ENCODE peak calls at places on chromosomes 16 and 17, in six cellular contexts. One of them, this sample, is unnamed.

GRCh38 chr17:64139542-64139941 is 9.6 kb upstream of the ERN1 start:
- ATAC-seq in upper lobe of left lung: no peak
- ATAC-seq in HepG2: no peak
- ATAC-seq in GM12878: no peak
- ATAC-seq in A549: no peak
- ATAC-seq in K562: no peak
- ATAC-seq in this sample: no peak

GRCh38 chr16:2468142-2468724 is 2.9 kb upstream of the NTN3 start:
- ATAC-seq in upper lobe of left lung: no peak
- ATAC-seq in HepG2: peak
- ATAC-seq in GM12878: peak
- ATAC-seq in A549: peak
- ATAC-seq in K562: no peak
- ATAC-seq in this sample: no peak

GRCh38 chr17:14354807-14355206 is 53.9 kb downstream of the HS3ST3B1 start:
- ATAC-seq in upper lobe of left lung: no peak
- ATAC-seq in HepG2: no peak
- ATAC-seq in GM12878: no peak
- ATAC-seq in A549: no peak
- ATAC-seq in K562: no peak
- ATAC-seq in this sample: no peak

GRCh38 chr17:82627827-82628226 is 20.4 kb downstream of the WDR45B start:
- ATAC-seq in upper lobe of left lung: no peak
- ATAC-seq in HepG2: no peak
- ATAC-seq in GM12878: no peak
- ATAC-seq in A549: no peak
- ATAC-seq in K562: no peak
- ATAC-seq in this sample: peak

GRCh38 chr16:7083086-7083485 is 249.6 kb upstream of the RBFOX1 start:
- ATAC-seq in upper lobe of left lung: no peak
- ATAC-seq in HepG2: no peak
- ATAC-seq in GM12878: no peak
- ATAC-seq in A549: no peak
- ATAC-seq in K562: no peak
- ATAC-seq in this sample: no peak

GRCh38 chr17:55818451-55819375 is 67.9 kb downstream of the PCTP start:
- ATAC-seq in upper lobe of left lung: no peak
- ATAC-seq in HepG2: no peak
- ATAC-seq in GM12878: no peak
- ATAC-seq in A549: no peak
- ATAC-seq in K562: no peak
- ATAC-seq in this sample: no peak

GRCh38 chr17:55265434-55266021 is 768 bp downstream of the HLF start:
- ATAC-seq in upper lobe of left lung: peak
- ATAC-seq in HepG2: peak
- ATAC-seq in GM12878: no peak
- ATAC-seq in A549: peak
- ATAC-seq in K562: no peak
- ATAC-seq in this sample: peak

GRCh38 chr17:9244066-9245052 is 223.0 kb downstream of the NTN1 start:
- ATAC-seq in upper lobe of left lung: no peak
- ATAC-seq in HepG2: no peak
- ATAC-seq in GM12878: no peak
- ATAC-seq in A549: no peak
- ATAC-seq in K562: no peak
- ATAC-seq in this sample: peak

GRCh38 chr17:74552037-74552436 is 6.1 kb upstream of the CD300C start:
- ATAC-seq in upper lobe of left lung: no peak
- ATAC-seq in HepG2: no peak
- ATAC-seq in GM12878: no peak
- ATAC-seq in A549: peak
- ATAC-seq in K562: no peak
- ATAC-seq in this sample: no peak

GRCh38 chr17:32551186-32551955 is 64.6 kb downstream of the CDK5R1 start:
- ATAC-seq in upper lobe of left lung: no peak
- ATAC-seq in HepG2: no peak
- ATAC-seq in GM12878: peak
- ATAC-seq in A549: no peak
- ATAC-seq in K562: no peak
- ATAC-seq in this sample: no peak

GRCh38 chr17:492015-492399 is 139.4 kb upstream of the RPH3AL start:
- ATAC-seq in upper lobe of left lung: no peak
- ATAC-seq in HepG2: no peak
- ATAC-seq in GM12878: no peak
- ATAC-seq in A549: no peak
- ATAC-seq in K562: no peak
- ATAC-seq in this sample: no peak

GRCh38 chr17:11940904-11941303 is 56.4 kb downstream of the ZNF18 start:
- ATAC-seq in upper lobe of left lung: no peak
- ATAC-seq in HepG2: no peak
- ATAC-seq in GM12878: no peak
- ATAC-seq in A549: no peak
- ATAC-seq in K562: no peak
- ATAC-seq in this sample: no peak

GRCh38 chr16:82004651-82005490 is 6.4 kb downstream of the SDR42E1 start:
- ATAC-seq in upper lobe of left lung: no peak
- ATAC-seq in HepG2: no peak
- ATAC-seq in GM12878: no peak
- ATAC-seq in A549: no peak
- ATAC-seq in K562: no peak
- ATAC-seq in this sample: no peak
- H3K27ac ChIP-seq in upper lobe of left lung: no peak
- H3K27ac ChIP-seq in HepG2: no peak
- H3K27ac ChIP-seq in GM12878: no peak
- H3K27ac ChIP-seq in A549: no peak
- H3K27ac ChIP-seq in K562: no peak
- H3K27ac ChIP-seq in this sample: no peak

DNA sequence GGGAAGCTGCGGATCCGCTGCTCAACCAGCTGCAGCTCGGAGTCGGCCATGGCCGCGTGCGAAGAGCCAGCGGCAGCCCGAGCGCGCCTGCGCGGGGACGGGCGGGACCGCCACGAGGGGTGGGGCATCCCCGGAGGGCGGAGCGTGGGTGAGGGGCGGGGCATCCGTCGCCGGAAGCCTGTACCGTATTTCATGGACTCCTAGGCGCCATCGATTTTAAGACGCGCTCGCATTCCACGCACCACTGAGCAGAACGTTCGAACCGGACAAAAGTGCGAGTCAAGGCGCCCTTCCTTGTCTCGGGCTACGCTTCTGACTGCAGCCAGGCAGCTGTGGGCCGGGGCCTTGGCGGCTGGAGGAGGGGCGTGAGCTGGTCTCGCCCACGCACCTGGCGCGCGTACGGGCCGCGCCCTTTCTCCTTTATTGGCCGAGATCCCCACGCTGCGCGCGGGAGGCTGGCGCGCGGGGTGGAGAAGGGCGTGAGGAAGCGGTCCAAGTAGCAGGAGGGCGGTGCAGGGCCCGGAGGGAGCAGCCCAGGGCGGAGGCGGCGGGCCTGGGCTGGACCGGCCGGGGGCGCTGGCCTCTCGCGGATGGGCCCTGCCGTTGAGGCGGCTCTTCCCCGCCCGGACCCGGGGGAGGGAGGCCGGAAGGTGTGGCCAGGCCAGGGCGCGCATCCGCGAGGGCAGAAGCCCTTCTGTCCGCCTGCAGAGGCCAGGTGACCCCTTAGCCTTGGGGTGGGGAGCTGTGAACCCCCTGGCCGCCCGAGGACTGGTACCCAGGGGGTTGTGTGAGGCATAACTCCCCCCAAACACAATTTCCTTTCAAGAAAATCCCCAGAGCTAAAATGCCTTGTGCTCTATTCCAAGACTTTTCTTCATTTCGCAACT is at the start of gene APRT:
- ATAC-seq in upper lobe of left lung: peak
- ATAC-seq in HepG2: peak
- ATAC-seq in GM12878: peak
- ATAC-seq in A549: peak
- ATAC-seq in K562: peak
- ATAC-seq in this sample: peak
- TF ChIP-seq CTCF in upper lobe of left lung: peak
- TF ChIP-seq CTCF in HepG2: peak
- TF ChIP-seq CTCF in GM12878: peak
- TF ChIP-seq CTCF in A549: peak
- TF ChIP-seq CTCF in K562: peak
- TF ChIP-seq CTCF in this sample: no peak

DNA sequence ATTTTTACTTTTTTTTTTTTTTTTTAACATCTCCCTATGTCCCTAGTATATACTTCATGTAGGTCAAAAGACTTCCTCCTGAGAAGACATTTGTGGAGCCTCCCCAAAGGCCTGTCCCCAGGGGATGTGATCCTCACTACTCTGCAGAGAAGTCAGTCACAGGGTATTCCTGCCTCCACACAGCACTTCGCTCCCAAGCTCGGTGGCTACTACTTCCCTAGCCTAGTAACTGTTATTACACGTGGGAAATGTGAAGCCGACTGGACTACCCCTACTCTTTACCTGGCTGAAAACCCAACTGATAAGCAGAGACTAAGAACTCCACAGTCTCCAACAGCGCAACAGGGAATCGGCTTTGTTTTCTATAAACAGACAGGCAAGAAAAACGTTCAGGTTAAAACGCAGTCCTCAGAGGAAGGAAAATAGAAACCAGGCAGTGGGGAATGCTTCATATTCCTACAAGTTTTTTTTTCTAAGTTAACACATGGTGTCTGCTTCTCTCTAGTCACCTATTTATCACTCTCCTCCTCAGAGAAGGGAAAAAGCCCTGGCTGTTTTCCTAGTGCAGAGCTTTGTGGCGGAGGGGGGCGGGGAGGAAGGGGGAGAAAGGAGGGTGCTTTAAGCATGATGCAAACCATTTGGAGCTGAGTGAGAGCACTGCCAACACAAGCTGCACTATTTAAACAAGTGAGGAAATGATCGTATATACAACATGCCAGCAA is 117.0 kb downstream of the HIC1 start:
- ATAC-seq in upper lobe of left lung: peak
- ATAC-seq in HepG2: no peak
- ATAC-seq in GM12878: no peak
- ATAC-seq in A549: peak
- ATAC-seq in K562: no peak
- ATAC-seq in this sample: peak
- TF ChIP-seq EP300 in upper lobe of left lung: no peak
- TF ChIP-seq EP300 in HepG2: no peak
- TF ChIP-seq EP300 in GM12878: no peak
- TF ChIP-seq EP300 in A549: no peak
- TF ChIP-seq EP300 in K562: no peak
- TF ChIP-seq EP300 in this sample: no peak

DNA sequence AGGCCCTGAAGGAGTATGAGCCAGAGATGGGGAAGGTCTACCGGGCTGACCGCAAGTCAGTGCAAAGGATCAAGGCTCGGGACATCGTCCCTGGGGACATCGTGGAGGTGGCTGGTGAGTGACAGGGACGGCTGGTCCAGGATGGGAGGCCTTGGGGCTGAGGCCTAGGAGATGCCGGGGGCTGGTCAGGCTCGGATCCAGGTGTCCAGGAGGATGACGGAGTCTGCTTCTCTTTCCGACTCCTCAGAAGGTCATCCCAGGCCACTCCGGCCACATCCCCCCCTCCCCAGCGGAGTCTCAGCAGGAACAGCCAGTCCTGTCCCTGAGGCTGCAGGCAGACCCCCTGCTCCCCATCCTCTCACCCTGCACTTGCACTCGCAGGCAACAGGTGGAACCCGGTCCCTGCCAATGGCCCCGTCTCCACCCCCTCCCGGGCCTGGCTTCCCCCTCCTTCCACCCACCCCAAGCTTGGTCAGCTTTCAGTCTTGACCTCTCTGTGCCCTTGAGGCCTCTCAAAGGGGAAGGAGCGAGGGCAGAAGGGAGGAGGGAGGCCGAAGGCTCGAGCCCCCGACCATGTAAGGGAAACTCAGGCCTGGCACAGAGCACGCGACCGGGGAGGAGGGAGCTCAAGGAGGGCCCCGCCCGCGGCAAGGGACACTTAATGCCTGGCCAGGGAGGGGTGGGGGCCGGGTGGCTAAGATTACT is 4.3 kb downstream of the ATP2A1 start:
- ATAC-seq in upper lobe of left lung: no peak
- ATAC-seq in HepG2: no peak
- ATAC-seq in GM12878: no peak
- ATAC-seq in A549: no peak
- ATAC-seq in K562: no peak
- ATAC-seq in this sample: no peak
- H3K27ac ChIP-seq in upper lobe of left lung: no peak
- H3K27ac ChIP-seq in HepG2: no peak
- H3K27ac ChIP-seq in GM12878: no peak
- H3K27ac ChIP-seq in A549: no peak
- H3K27ac ChIP-seq in K562: no peak
- H3K27ac ChIP-seq in this sample: no peak

GRCh38 chr17:76438906-76439305 is 14.0 kb downstream of the UBE2O start:
- ATAC-seq in upper lobe of left lung: no peak
- ATAC-seq in HepG2: peak
- ATAC-seq in GM12878: no peak
- ATAC-seq in A549: no peak
- ATAC-seq in K562: no peak
- ATAC-seq in this sample: no peak

GRCh38 chr17:76440722-76441362 is 12.1 kb downstream of the UBE2O start:
- ATAC-seq in upper lobe of left lung: no peak
- ATAC-seq in HepG2: no peak
- ATAC-seq in GM12878: peak
- ATAC-seq in A549: no peak
- ATAC-seq in K562: peak
- ATAC-seq in this sample: no peak

GRCh38 chr17:76434870-76435269 is 18.1 kb downstream of the UBE2O start:
- ATAC-seq in upper lobe of left lung: no peak
- ATAC-seq in HepG2: no peak
- ATAC-seq in GM12878: no peak
- ATAC-seq in A549: no peak
- ATAC-seq in K562: no peak
- ATAC-seq in this sample: no peak

GRCh38 chr17:76439314-76439928 is 13.5 kb downstream of the UBE2O start:
- ATAC-seq in upper lobe of left lung: no peak
- ATAC-seq in HepG2: no peak
- ATAC-seq in GM12878: no peak
- ATAC-seq in A549: no peak
- ATAC-seq in K562: no peak
- ATAC-seq in this sample: no peak

GRCh38 chr17:76437467-76438402 is 15.2 kb downstream of the UBE2O start:
- ATAC-seq in upper lobe of left lung: no peak
- ATAC-seq in HepG2: peak
- ATAC-seq in GM12878: no peak
- ATAC-seq in A549: no peak
- ATAC-seq in K562: no peak
- ATAC-seq in this sample: no peak
- TF ChIP-seq CTCF in upper lobe of left lung: no peak
- TF ChIP-seq CTCF in HepG2: no peak
- TF ChIP-seq CTCF in GM12878: no peak
- TF ChIP-seq CTCF in A549: no peak
- TF ChIP-seq CTCF in K562: no peak
- TF ChIP-seq CTCF in this sample: no peak